ENCODE peak calls at places on chromosomes 16 and 17, in five cellular contexts. J is HFFc6, H is NCI-H187, D is AML-193, W is HEK293T. O is an unnamed sample.

GRCh38 chr17:10384175-10384574 is 11.4 kb upstream of the MYH13 start:
- DNase-seq in J (no peak), H (no peak), D (no peak), W (no peak), O (no peak)

GRCh38 chr16:24568392-24568791 is 29.0 kb downstream of the RBBP6 start:
- DNase-seq in J (no peak), H (no peak), D (no peak), W (no peak), O (no peak)

GRCh38 chr16:25550647-25551046 is 141.1 kb upstream of the HS3ST4 start:
- DNase-seq in J (no peak), H (no peak), D (no peak), W (no peak), O (no peak)

GRCh38 chr16:1651509-1652342 is 26.4 kb upstream of the JPT2 start:
- DNase-seq in J (no peak), H (no peak), D (no peak), W (no peak), O (no peak)

GRCh38 chr16:17828012-17828411 is 357.3 kb upstream of the XYLT1 start:
- DNase-seq in J (peak), H (no peak), D (no peak), W (no peak), O (no peak)

GRCh38 chr16:22670551-22670970 is 143.4 kb upstream of the HS3ST2 start:
- DNase-seq in J (no peak), H (no peak), D (no peak), W (peak), O (peak)

GRCh38 chr16:89123001-89123830 is 29.6 kb downstream of the ACSF3 start:
- DNase-seq in J (no peak), H (no peak), D (no peak), W (no peak), O (no peak)

GRCh38 chr16:27538508-27538907 is 11.2 kb downstream of the GTF3C1 start:
- DNase-seq in J (no peak), H (no peak), D (no peak), W (no peak), O (no peak)

GRCh38 chr17:7955414-7956042 is 23.5 kb downstream of the CNTROB start:
- DNase-seq in J (no peak), H (no peak), D (no peak), W (no peak), O (no peak)

GRCh38 chr17:73068322-73069153 is 23.9 kb downstream of the SLC39A11 start:
- DNase-seq in J (peak), H (no peak), D (peak), W (no peak), O (peak)

GRCh38 chr17:8753136-8753975 is 5.0 kb downstream of the SPDYE4 start:
- DNase-seq in J (no peak), H (no peak), D (no peak), W (no peak), O (no peak)

GRCh38 chr17:81230043-81230820 is 7.5 kb upstream of the CEP131 start:
- DNase-seq in J (no peak), H (no peak), D (no peak), W (peak), O (no peak)

GRCh38 chr17:61754124-61754523 is 109.2 kb downstream of the BRIP1 start:
- DNase-seq in J (no peak), H (no peak), D (no peak), W (no peak), O (no peak)

GRCh38 chr17:77096570-77097214 is 44.1 kb upstream of the SEC14L1 start:
- DNase-seq in J (peak), H (no peak), D (peak), W (peak), O (no peak)

GRCh38 chr17:12463102-12463501 is 202.6 kb upstream of the MYOCD start:
- DNase-seq in J (peak), H (no peak), D (no peak), W (no peak), O (no peak)

GRCh38 chr17:81922566-81923301 is 4.8 kb upstream of the SIRT7 start:
- DNase-seq in J (no peak), H (no peak), D (no peak), W (no peak), O (no peak)

GRCh38 chr17:69012895-69013805 is 47.6 kb downstream of the ABCA9 start:
- DNase-seq in J (no peak), H (no peak), D (no peak), W (no peak), O (no peak)

GRCh38 chr17:74873036-74873873 is 461 bp upstream of the FDXR start:
- DNase-seq in J (peak), H (peak), D (peak), W (peak), O (peak)

GRCh38 chr17:76368545-76368944 is 14.8 kb upstream of the PRPSAP1 start:
- DNase-seq in J (no peak), H (no peak), D (no peak), W (peak), O (peak)

GRCh38 chr17:48131216-48131824 is 23.8 kb downstream of the SNX11 start:
- DNase-seq in J (peak), H (peak), D (peak), W (peak), O (peak)

GRCh38 chr17:68383443-68384321 is 73.6 kb downstream of the WIPI1 start:
- DNase-seq in J (peak), H (no peak), D (peak), W (no peak), O (no peak)

O was measured in BE2C.